ENCODE peak calls at places on chromosomes 2 and 18, in seven cellular contexts. B is fibroblast of the aortic adventitia; M is GM04504; F is AG20443; Y is body of pancreas; L is kidney tubule cell; Q is activated CD4-positive, alpha-beta T cell treated with anti-CD3 and anti-CD28 coated beads, Interleukin-2, amount 50 U/mL, for 1 hour. K is an unnamed sample.

GRCh38 chr2:177545981-177546600 is 153.5 kb downstream of the AGPS start:
- DNase-seq in B (no peak), M (no peak), F (no peak), Y (no peak), L (no peak), Q (no peak), K (peak; percentile 8)

GRCh38 chr2:128234613-128235012 is 84.1 kb downstream of the HS6ST1 start:
- DNase-seq in B (no peak), M (no peak), F (no peak), Y (no peak), L (no peak), Q (no peak), K (peak; percentile 48)

GRCh38 chr18:9356969-9357368 is 22.4 kb downstream of the TWSG1 start:
- DNase-seq in B (no peak), M (no peak), F (no peak), Y (no peak), L (no peak), Q (no peak), K (no peak)

GRCh38 chr18:25089470-25089869 is 262.5 kb downstream of the ZNF521 start:
- DNase-seq in B (no peak), M (no peak), F (no peak), Y (no peak), L (peak; percentile 13), Q (no peak), K (no peak)

GRCh38 chr2:239587836-239588235 is 187.0 kb upstream of the HDAC4 start:
- DNase-seq in B (no peak), M (no peak), F (no peak), Y (no peak), L (no peak), Q (no peak), K (no peak)

GRCh38 chr2:16475581-16475980 is 190.1 kb downstream of the CYRIA start:
- DNase-seq in B (no peak), M (no peak), F (no peak), Y (no peak), L (peak; percentile 82), Q (no peak), K (no peak)

GRCh38 chr2:212548459-212548815 is 9.8 kb upstream of the ERBB4 start:
- DNase-seq in B (peak; percentile 69), M (peak; percentile 16), F (peak; percentile 36), Y (peak; percentile 48), L (peak; percentile 48), Q (no peak), K (peak; percentile 41)

GRCh38 chr2:73172963-73173362 is 29.4 kb upstream of the NOTO start:
- DNase-seq in B (peak; percentile 12), M (no peak), F (no peak), Y (no peak), L (no peak), Q (no peak), K (peak; percentile 17)

GRCh38 chr2:240922234-240922981 is 16.3 kb downstream of the CROCC2 start:
- DNase-seq in B (no peak), M (no peak), F (no peak), Y (peak; percentile 0), L (no peak), Q (no peak), K (no peak)

GRCh38 chr18:47254341-47254939 is 3.0 kb upstream of the SKOR2 start:
- DNase-seq in B (peak; percentile 50), M (peak; percentile 14), F (peak; percentile 63), Y (peak; percentile 28), L (peak; percentile 38), Q (no peak), K (peak; percentile 33)

GRCh38 chr2:44075536-44075935 is 79.7 kb upstream of the LRPPRC start:
- DNase-seq in B (peak; percentile 84), M (peak; percentile 49), F (peak; percentile 80), Y (no peak), L (no peak), Q (no peak), K (peak; percentile 87)

GRCh38 chr18:3262234-3263171 is 570 bp downstream of the MYL12B start:
- DNase-seq in B (peak; percentile 50), M (no peak), F (no peak), Y (no peak), L (peak; percentile 67), Q (peak; percentile 33), K (peak; percentile 51)

GRCh38 chr18:61736168-61736567 is 156.6 kb downstream of the RNF152 start:
- DNase-seq in B (no peak), M (no peak), F (no peak), Y (no peak), L (peak; percentile 9), Q (no peak), K (no peak)

GRCh38 chr2:223096571-223096970 is 44.6 kb downstream of the KCNE4 start:
- DNase-seq in B (peak; percentile 45), M (no peak), F (no peak), Y (no peak), L (no peak), Q (no peak), K (no peak)

GRCh38 chr18:32469190-32469611 is 1.5 kb downstream of the GAREM1 start:
- DNase-seq in B (peak; percentile 34), M (no peak), F (peak; percentile 54), Y (peak; percentile 74), L (peak; percentile 65), Q (no peak), K (peak; percentile 5)

GRCh38 chr2:211930331-211930730 is 608.3 kb downstream of the ERBB4 start:
- DNase-seq in B (no peak), M (no peak), F (no peak), Y (no peak), L (no peak), Q (no peak), K (no peak)

K was measured in AG10803.